ENCODE peak calls at places on chromosome 16, in five cellular contexts. V is activated T-helper 9 cell treated with anti-CD3 and anti-CD28 coated beads, Interleukin-2, amount 50 U/mL, for 16 hours; L is ACHN; C is effector memory CD8-positive, alpha-beta T cell; K is D721Med. E is an unnamed sample.

GRCh38 chr16:69691980-69692911 is 34.1 kb downstream of the NQO1 start:
- DNase-seq in L (no peak), C (no peak), K (no peak), V (no peak), E (no peak)

GRCh38 chr16:81266680-81267095 is 28.2 kb downstream of the BCO1 start:
- DNase-seq in L (peak; percentile 24), C (no peak), V (no peak), K (no peak), E (peak; percentile 47)

GRCh38 chr16:89917773-89918452 is 749 bp upstream of the MC1R start:
- DNase-seq in V (peak; percentile 56), L (peak; percentile 99), C (peak; percentile 81), K (no peak), E (peak; percentile 53)

GRCh38 chr16:4673387-4674046 is 19.8 kb upstream of the NUDT16L1 start:
- DNase-seq in L (no peak), K (no peak), V (no peak), C (no peak), E (no peak)

GRCh38 chr16:15894571-15895358 is 6.4 kb upstream of the CEP20 start:
- DNase-seq in C (no peak), V (no peak), K (no peak), L (no peak), E (no peak)

GRCh38 chr16:6958184-6958583 is 374.5 kb upstream of the RBFOX1 start:
- DNase-seq in K (no peak), L (no peak), C (no peak), V (no peak), E (no peak)

GRCh38 chr16:22705799-22706198 is 108.2 kb upstream of the HS3ST2 start:
- DNase-seq in L (no peak), K (no peak), C (no peak), V (no peak), E (no peak)

GRCh38 chr16:7364054-7364407 is 31.4 kb downstream of the RBFOX1 start:
- DNase-seq in K (no peak), L (no peak), V (no peak), C (no peak), E (no peak)

GRCh38 chr16:22901563-22901962 is 87.6 kb downstream of the HS3ST2 start:
- DNase-seq in V (no peak), L (no peak), C (no peak), K (no peak), E (no peak)

GRCh38 chr16:73846292-73846849 is 450.2 kb upstream of the PSMD7 start:
- DNase-seq in V (no peak), C (no peak), L (no peak), K (no peak), E (no peak)

GRCh38 chr16:85556456-85557082 is 56.6 kb upstream of the GSE1 start:
- DNase-seq in V (peak; percentile 41), L (peak; percentile 44), K (no peak), C (no peak), E (no peak)

E was measured in mucosa of gallbladder.